ENCODE peak calls at places on chromosomes 16 and 17, in six cellular contexts. One of them, this sample, is unnamed.

GRCh38 chr17:4120332-4120731 is 22.5 kb downstream of the ZZEF1 start:
- DNase-seq in K562: no peak
- DNase-seq in HepG2: no peak
- DNase-seq in HCT116: no peak
- DNase-seq in GM12878: no peak
- DNase-seq in NT2/D1: no peak
- DNase-seq in this sample: no peak

GRCh38 chr17:29723283-29724047 is 100.8 kb upstream of the CORO6 start:
- DNase-seq in GM12878: peak
- DNase-seq in HCT116: no peak
- DNase-seq in K562: no peak
- DNase-seq in NT2/D1: no peak
- DNase-seq in HepG2: no peak
- DNase-seq in this sample: no peak

GRCh38 chr17:77327566-77328463 is 187.0 kb downstream of the SEC14L1 start:
- DNase-seq in HepG2: no peak
- DNase-seq in GM12878: no peak
- DNase-seq in K562: no peak
- DNase-seq in NT2/D1: no peak
- DNase-seq in HCT116: no peak
- DNase-seq in this sample: no peak

GRCh38 chr16:4320030-4320429 is 4.2 kb downstream of the GLIS2 start:
- DNase-seq in GM12878: no peak
- DNase-seq in K562: no peak
- DNase-seq in NT2/D1: no peak
- DNase-seq in HCT116: no peak
- DNase-seq in HepG2: no peak
- DNase-seq in this sample: no peak

GRCh38 chr17:7114241-7114874 is at the start of gene ASGR2:
- DNase-seq in HepG2: peak
- DNase-seq in GM12878: no peak
- DNase-seq in HCT116: no peak
- DNase-seq in K562: no peak
- DNase-seq in NT2/D1: no peak
- DNase-seq in this sample: no peak

GRCh38 chr17:1168537-1169234 is 11.1 kb downstream of the ABR start:
- DNase-seq in GM12878: no peak
- DNase-seq in NT2/D1: no peak
- DNase-seq in K562: no peak
- DNase-seq in HCT116: no peak
- DNase-seq in HepG2: no peak
- DNase-seq in this sample: no peak

GRCh38 chr16:35306915-35307314 is 1847.5 kb downstream of the TP53TG3F start:
- DNase-seq in K562: no peak
- DNase-seq in GM12878: no peak
- DNase-seq in NT2/D1: no peak
- DNase-seq in HCT116: no peak
- DNase-seq in HepG2: no peak
- DNase-seq in this sample: no peak

GRCh38 chr16:23391381-23392222 is 61.4 kb downstream of the COG7 start:
- DNase-seq in HepG2: no peak
- DNase-seq in GM12878: no peak
- DNase-seq in K562: no peak
- DNase-seq in HCT116: no peak
- DNase-seq in NT2/D1: no peak
- DNase-seq in this sample: no peak

GRCh38 chr16:3873482-3874173 is 6.9 kb downstream of the CREBBP start:
- DNase-seq in NT2/D1: no peak
- DNase-seq in GM12878: no peak
- DNase-seq in HepG2: no peak
- DNase-seq in HCT116: no peak
- DNase-seq in K562: no peak
- DNase-seq in this sample: no peak

GRCh38 chr17:78655251-78655940 is 78.2 kb upstream of the DNAH17 start:
- DNase-seq in GM12878: no peak
- DNase-seq in NT2/D1: no peak
- DNase-seq in HCT116: no peak
- DNase-seq in HepG2: no peak
- DNase-seq in K562: no peak
- DNase-seq in this sample: no peak

GRCh38 chr17:17760872-17761550 is 75.8 kb downstream of the SREBF1 start:
- DNase-seq in NT2/D1: no peak
- DNase-seq in HCT116: no peak
- DNase-seq in HepG2: no peak
- DNase-seq in GM12878: no peak
- DNase-seq in K562: no peak
- DNase-seq in this sample: no peak

GRCh38 chr16:51734220-51734619 is 583.1 kb upstream of the SALL1 start:
- DNase-seq in GM12878: no peak
- DNase-seq in K562: no peak
- DNase-seq in NT2/D1: no peak
- DNase-seq in HepG2: no peak
- DNase-seq in HCT116: no peak
- DNase-seq in this sample: no peak
- TF ChIP-seq ZNF274 in GM12878: no peak
- TF ChIP-seq ZNF274 in K562: no peak
- TF ChIP-seq ZNF274 in NT2/D1: no peak
- TF ChIP-seq ZNF274 in HepG2: no peak
- TF ChIP-seq ZNF274 in HCT116: no peak
- TF ChIP-seq ZNF274 in this sample: no peak

GRCh38 chr16:9102379-9102778 is 10.9 kb downstream of the HAPSTR1 start:
- DNase-seq in HCT116: no peak
- DNase-seq in HepG2: no peak
- DNase-seq in GM12878: no peak
- DNase-seq in NT2/D1: no peak
- DNase-seq in K562: no peak
- DNase-seq in this sample: no peak
- TF ChIP-seq ZNF274 in HCT116: no peak
- TF ChIP-seq ZNF274 in HepG2: no peak
- TF ChIP-seq ZNF274 in GM12878: no peak
- TF ChIP-seq ZNF274 in NT2/D1: no peak
- TF ChIP-seq ZNF274 in K562: no peak
- TF ChIP-seq ZNF274 in this sample: no peak

DNA sequence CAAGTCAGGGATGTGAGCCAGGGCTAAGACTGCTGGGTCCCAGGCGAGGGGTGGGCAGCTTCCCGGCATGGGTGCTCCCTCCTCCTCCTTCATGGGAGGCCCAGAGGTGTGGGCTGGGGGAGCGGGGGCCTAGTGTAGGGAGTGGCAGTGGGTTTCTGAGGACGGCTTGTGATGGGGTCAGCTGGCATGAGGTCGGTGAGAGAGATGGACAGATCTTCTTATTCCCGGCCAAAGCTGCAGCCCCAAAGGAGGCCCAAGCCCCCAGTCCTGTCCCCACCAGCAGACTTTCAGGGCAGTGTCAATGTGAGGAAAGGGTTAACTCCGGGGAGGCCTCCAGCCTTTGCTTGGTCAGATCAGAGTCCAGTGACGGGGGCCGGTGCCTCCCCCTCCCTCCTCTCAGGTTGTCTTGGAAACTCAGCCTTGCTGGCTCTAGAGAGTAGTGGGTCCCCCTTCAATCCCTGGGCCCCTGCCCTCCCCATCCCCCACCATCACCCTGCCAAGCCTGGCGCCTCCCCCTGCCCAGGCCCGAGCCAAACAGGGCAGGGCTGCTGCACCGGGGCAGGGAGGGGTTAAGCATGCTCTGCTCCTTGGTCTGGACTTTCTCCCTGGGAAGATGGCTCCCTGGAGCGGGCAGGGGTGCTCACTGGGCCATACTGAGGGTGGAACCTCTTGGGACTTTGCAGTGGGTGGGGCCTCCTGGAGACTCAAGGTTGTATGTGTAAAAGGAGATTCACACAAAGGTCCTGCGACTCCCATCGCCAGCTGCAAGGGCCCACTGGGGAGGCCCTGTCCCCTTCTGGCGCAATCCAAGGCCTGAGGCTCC is 12.4 kb downstream of the NAT9 start:
- DNase-seq in HCT116: no peak
- DNase-seq in NT2/D1: no peak
- DNase-seq in K562: no peak
- DNase-seq in GM12878: no peak
- DNase-seq in HepG2: peak
- DNase-seq in this sample: no peak
- TF ChIP-seq ZNF274 in HCT116: no peak
- TF ChIP-seq ZNF274 in NT2/D1: no peak
- TF ChIP-seq ZNF274 in K562: no peak
- TF ChIP-seq ZNF274 in GM12878: no peak
- TF ChIP-seq ZNF274 in HepG2: peak
- TF ChIP-seq ZNF274 in this sample: no peak

DNA sequence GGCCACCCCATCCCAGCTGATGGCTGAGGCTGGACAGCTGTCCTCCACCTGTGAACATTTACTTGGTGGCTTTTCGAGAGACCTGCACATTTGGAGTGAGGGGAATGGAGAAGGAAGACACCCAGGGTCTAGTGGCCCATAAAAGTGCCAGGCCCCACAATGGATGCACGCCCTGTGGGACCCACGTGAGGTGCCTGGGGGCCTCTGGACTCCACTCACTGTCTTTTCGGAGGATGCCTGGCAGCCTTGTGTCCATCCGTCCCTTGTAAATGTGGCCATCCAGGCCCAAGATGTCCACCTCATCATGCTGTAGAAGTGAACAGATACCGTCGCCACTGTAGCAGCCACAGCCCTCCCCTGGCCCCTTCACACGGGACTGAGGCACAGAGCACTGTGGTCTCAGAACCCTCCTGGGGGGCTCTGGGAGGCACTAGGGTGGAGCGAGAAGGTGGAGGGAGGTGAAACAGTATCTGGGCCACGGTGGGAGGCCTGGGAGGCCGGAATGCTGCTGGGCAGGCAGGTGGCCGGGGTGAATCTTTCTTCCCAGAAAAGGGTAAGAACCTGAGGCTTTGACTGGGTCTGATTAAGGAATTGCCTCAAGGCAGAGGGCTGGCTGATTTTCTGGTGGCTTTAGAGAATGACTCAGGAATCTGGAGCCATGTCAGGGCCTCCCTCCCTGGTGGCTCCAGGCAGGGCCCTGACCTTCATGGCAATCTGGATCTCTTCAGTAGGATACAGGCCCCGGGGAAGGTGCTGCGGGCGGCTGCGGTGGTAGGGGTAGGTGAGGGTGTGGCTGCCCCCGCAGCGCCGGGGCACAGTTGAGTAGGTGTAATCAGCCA is 11.5 kb downstream of the UBALD2 start:
- DNase-seq in HCT116: no peak
- DNase-seq in HepG2: no peak
- DNase-seq in K562: no peak
- DNase-seq in NT2/D1: no peak
- DNase-seq in GM12878: no peak
- DNase-seq in this sample: no peak
- TF ChIP-seq ZNF274 in HCT116: no peak
- TF ChIP-seq ZNF274 in HepG2: no peak
- TF ChIP-seq ZNF274 in K562: no peak
- TF ChIP-seq ZNF274 in NT2/D1: no peak
- TF ChIP-seq ZNF274 in GM12878: no peak
- TF ChIP-seq ZNF274 in this sample: no peak

DNA sequence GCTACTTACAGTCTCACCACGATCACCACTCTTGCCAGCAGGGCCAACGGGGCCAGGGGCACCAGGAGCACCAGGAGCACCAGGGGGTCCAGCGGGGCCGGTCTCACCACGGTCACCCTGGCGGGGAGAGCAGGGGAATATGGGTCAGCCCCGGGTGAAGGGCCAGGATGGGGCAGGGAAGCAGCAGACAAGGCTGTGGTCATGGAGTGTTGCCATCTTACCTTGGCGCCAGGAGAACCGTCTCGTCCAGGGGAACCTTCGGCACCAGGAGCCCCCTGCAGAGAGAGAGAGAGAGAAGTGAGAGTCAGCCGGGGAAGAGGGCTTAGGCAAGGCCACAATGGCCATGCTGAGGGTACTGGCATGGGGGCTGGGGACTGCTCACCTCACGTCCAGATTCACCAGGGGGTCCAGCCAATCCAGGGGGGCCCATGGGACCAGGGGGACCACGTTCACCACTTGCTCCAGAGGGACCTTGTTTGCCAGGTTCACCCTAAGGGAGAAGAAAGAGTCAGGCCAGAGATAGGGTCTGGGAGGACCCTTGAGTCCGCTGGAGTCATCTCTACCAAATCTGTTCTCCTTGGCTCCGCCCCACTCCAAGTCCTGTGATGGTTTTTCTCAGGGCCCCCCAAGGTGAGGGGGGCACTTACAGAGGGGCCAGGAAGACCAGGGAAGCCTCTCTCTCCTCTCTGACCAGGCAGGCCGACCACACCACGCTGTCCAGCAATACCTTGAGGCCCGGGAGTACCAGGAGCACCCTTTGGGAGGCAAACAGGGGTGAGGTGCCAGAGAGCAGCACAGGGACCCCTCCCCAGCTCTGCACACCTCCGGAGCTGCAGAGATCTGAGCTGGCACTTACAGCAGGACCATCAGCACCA is 12.7 kb downstream of the COL1A1 start:
- DNase-seq in NT2/D1: no peak
- DNase-seq in HCT116: no peak
- DNase-seq in HepG2: no peak
- DNase-seq in GM12878: no peak
- DNase-seq in K562: no peak
- DNase-seq in this sample: no peak
- TF ChIP-seq ZNF274 in NT2/D1: no peak
- TF ChIP-seq ZNF274 in HCT116: no peak
- TF ChIP-seq ZNF274 in HepG2: no peak
- TF ChIP-seq ZNF274 in GM12878: no peak
- TF ChIP-seq ZNF274 in K562: no peak
- TF ChIP-seq ZNF274 in this sample: no peak